ENCODE peak calls at places on chromosomes 12 and 14, in four cellular contexts. Z, B, F and P are unnamed samples.

GRCh38 chr12:98532687-98533304 is 17.4 kb downstream of the TMPO start:
- DNase-seq in F (peak), Z (no peak), B (no peak), P (no peak)

GRCh38 chr14:77862154-77862783 is 62.4 kb downstream of the ADCK1 start:
- DNase-seq in F (peak), Z (peak), B (peak), P (peak)

GRCh38 chr14:55265197-55265596 is 6.0 kb upstream of the FBXO34 start:
- DNase-seq in B (no peak), F (no peak), Z (no peak), P (no peak)

GRCh38 chr12:101671157-101671791 is 26.2 kb upstream of the CHPT1 start:
- DNase-seq in F (no peak), B (peak), Z (peak), P (no peak)

GRCh38 chr12:47887529-47887928 is 17.3 kb downstream of the VDR start:
- DNase-seq in Z (no peak), F (no peak), B (no peak), P (no peak)

GRCh38 chr12:50283924-50284236 is 560 bp upstream of the LIMA1 start:
- DNase-seq in F (peak), Z (no peak), B (peak), P (no peak)

GRCh38 chr14:75783184-75783583 is 122.1 kb downstream of the TTLL5 start:
- DNase-seq in F (no peak), Z (no peak), B (no peak), P (no peak)

GRCh38 chr12:646303-647038 is 16.8 kb downstream of the NINJ2 start:
- DNase-seq in F (peak), B (no peak), Z (no peak), P (no peak)

GRCh38 chr14:100065161-100065871 is at the start of gene EVL:
- DNase-seq in B (no peak), F (no peak), Z (peak), P (peak)

GRCh38 chr12:128089961-128090360 is 177.0 kb upstream of the TMEM132C start:
- DNase-seq in Z (no peak), B (no peak), F (no peak), P (no peak)

GRCh38 chr14:50260511-50260910 is 29.1 kb upstream of the SOS2 start:
- DNase-seq in B (no peak), F (peak), Z (no peak), P (no peak)